ENCODE peak calls at places on chromosomes 11 and 22, in five cellular contexts. C is right atrium auricular region, V is cardiac fibroblast, B is AG10803, D is mesenchymal stem cell. M is an unnamed sample.
A peak's percentile ranks its signal among the peaks of the same experiment; 100 is the strongest.

GRCh38 chr11:45384711-45385241 is 98.6 kb upstream of the SYT13 start:
- DNase-seq in C (no peak), V (no peak), B (no peak), D (no peak), M (no peak)

GRCh38 chr11:116035972-116036371 is 531.8 kb upstream of the CADM1 start:
- DNase-seq in C (no peak), V (no peak), B (no peak), D (no peak), M (no peak)

GRCh38 chr11:123122852-123123251 is 60.9 kb upstream of the HSPA8 start:
- DNase-seq in C (no peak), V (no peak), B (no peak), D (peak; percentile 66), M (no peak)

GRCh38 chr22:29947410-29948387 is 64.7 kb downstream of the MTMR3 start:
- DNase-seq in C (no peak), V (peak; percentile 53), B (peak; percentile 49), D (no peak), M (no peak)

GRCh38 chr11:45959851-45960250 is 37.4 kb downstream of the LARGE2 start:
- DNase-seq in C (no peak), V (peak; percentile 13), B (peak; percentile 90), D (no peak), M (no peak)

GRCh38 chr11:94876645-94877445 is 96.5 kb downstream of the CWC15 start:
- DNase-seq in C (peak; percentile 93), V (peak; percentile 97), B (peak; percentile 93), D (peak; percentile 99), M (peak; percentile 80)

GRCh38 chr22:25704701-25705100 is 37.3 kb upstream of the MYO18B start:
- DNase-seq in C (no peak), V (no peak), B (no peak), D (no peak), M (no peak)

GRCh38 chr22:46522743-46523300 is 14.6 kb downstream of the CELSR1 start:
- DNase-seq in C (no peak), V (no peak), B (no peak), D (no peak), M (no peak)

GRCh38 chr22:31193092-31193491 is 19.0 kb upstream of the LIMK2 start:
- DNase-seq in C (no peak), V (no peak), B (no peak), D (no peak), M (no peak)

GRCh38 chr11:134052988-134053945 is 15.6 kb upstream of the JAM3 start:
- DNase-seq in C (no peak), V (no peak), B (peak; percentile 56), D (no peak), M (peak; percentile 40)

GRCh38 chr22:36594569-36594968 is 65.6 kb upstream of the EIF3D start:
- DNase-seq in C (no peak), V (no peak), B (no peak), D (no peak), M (no peak)

GRCh38 chr11:116578971-116579687 is 193.7 kb downstream of the BUD13 start:
- DNase-seq in C (no peak), V (no peak), B (peak; percentile 52), D (no peak), M (no peak)

GRCh38 chr22:49838771-49839717 is 11.4 kb upstream of the BRD1 start:
- DNase-seq in C (no peak), V (no peak), B (no peak), D (no peak), M (peak; percentile 88)

GRCh38 chr11:106495046-106495445 is 417.6 kb downstream of the AASDHPPT start:
- DNase-seq in C (no peak), V (no peak), B (peak; percentile 51), D (peak; percentile 37), M (no peak)

GRCh38 chr11:623999-624704 is 603 bp downstream of the CDHR5 start:
- DNase-seq in C (no peak), V (no peak), B (peak; percentile 18), D (no peak), M (no peak)

GRCh38 chr11:79081441-79082124 is 359.2 kb downstream of the TENM4 start:
- DNase-seq in C (no peak), V (peak; percentile 22), B (peak; percentile 67), D (peak; percentile 34), M (no peak)

GRCh38 chr22:20810645-20811044 is 36.7 kb downstream of the SERPIND1 start:
- DNase-seq in C (no peak), V (no peak), B (no peak), D (no peak), M (peak; percentile 65)

GRCh38 chr11:2093575-2094353 is 45.4 kb downstream of the IGF2 start:
- DNase-seq in C (no peak), V (peak; percentile 30), B (peak; percentile 64), D (no peak), M (no peak)

GRCh38 chr11:108338750-108339149 is 115.9 kb downstream of the ATM start:
- DNase-seq in C (no peak), V (no peak), B (no peak), D (no peak), M (no peak)

GRCh38 chr22:23286296-23286695 is 106.0 kb downstream of the BCR start:
- DNase-seq in C (no peak), V (no peak), B (no peak), D (no peak), M (no peak)

GRCh38 chr11:92227233-92227593 is 2.6 kb downstream of the FAT3 start:
- DNase-seq in C (no peak), V (no peak), B (no peak), D (no peak), M (no peak)

GRCh38 chr11:10443152-10443551 is 11.9 kb upstream of the AMPD3 start:
- DNase-seq in C (no peak), V (no peak), B (no peak), D (no peak), M (no peak)

GRCh38 chr11:70170596-70171210 is 32.4 kb upstream of the FADD start:
- DNase-seq in C (no peak), V (no peak), B (no peak), D (no peak), M (no peak)

GRCh38 chr11:57480409-57481137 is 20.2 kb downstream of the RTN4RL2 start:
- DNase-seq in C (no peak), V (peak; percentile 65), B (no peak), D (peak; percentile 53), M (peak; percentile 88)

GRCh38 chr11:94871491-94872185 is 101.7 kb downstream of the CWC15 start:
- DNase-seq in C (no peak), V (no peak), B (no peak), D (no peak), M (no peak)

GRCh38 chr11:72195518-72195917 is 3.6 kb downstream of the FOLR1 start:
- DNase-seq in C (no peak), V (no peak), B (no peak), D (no peak), M (no peak)

GRCh38 chr11:65927904-65928397 is 8.7 kb downstream of the DRAP1 start:
- DNase-seq in C (no peak), V (no peak), B (peak; percentile 26), D (peak; percentile 44), M (peak; percentile 85)

GRCh38 chr11:46597155-46597554 is 3.3 kb upstream of the AMBRA1 start:
- DNase-seq in C (no peak), V (no peak), B (no peak), D (no peak), M (no peak)

GRCh38 chr22:22060200-22061084 is 77.9 kb upstream of the TOP3B start:
- DNase-seq in C (no peak), V (peak; percentile 26), B (no peak), D (peak; percentile 9), M (peak; percentile 78)

GRCh38 chr11:64078294-64078693 is 42.6 kb downstream of the FLRT1 start:
- DNase-seq in C (no peak), V (no peak), B (no peak), D (no peak), M (no peak)

GRCh38 chr11:120627535-120628163 is 116.1 kb downstream of the GRIK4 start:
- DNase-seq in C (no peak), V (no peak), B (no peak), D (no peak), M (no peak)

M was measured in activated CD8-positive, alpha-beta memory T cell treated with anti-CD3 and anti-CD28 coated beads for 24 hours.